ENCODE peak calls at places on chromosomes 11 and 22, in ten cellular contexts. W, Y, S, A, B, O, P, Z, K and E are unnamed samples.

GRCh38 chr11:107040447-107041444 is 22.5 kb upstream of the GUCY1A2 start:
- DNase-seq in K (no peak), Z (peak), B (no peak), S (no peak), Y (peak), P (peak), W (no peak), O (peak), A (no peak), E (no peak)

GRCh38 chr22:19886605-19887250 is 32.1 kb upstream of the GNB1L start:
- DNase-seq in W (no peak), S (no peak), P (no peak), A (no peak), O (peak), Z (peak), K (no peak), Y (peak), B (no peak), E (no peak)

GRCh38 chr22:17845340-17845739 is 71.1 kb upstream of the BID start:
- DNase-seq in B (no peak), S (no peak), O (no peak), Y (no peak), W (no peak), K (no peak), Z (peak), P (no peak), A (no peak), E (no peak)

GRCh38 chr11:406796-407650 is 7.8 kb downstream of the SIGIRR start:
- DNase-seq in Z (peak), B (peak), A (no peak), O (peak), W (peak), K (peak), P (peak), Y (peak), S (no peak), E (no peak)

GRCh38 chr22:36377022-36377631 is 10.6 kb downstream of the MYH9 start:
- DNase-seq in W (no peak), B (no peak), S (no peak), P (no peak), O (no peak), A (no peak), Z (peak), Y (no peak), K (no peak), E (no peak)

GRCh38 chr11:31959711-31960110 is 131.2 kb upstream of the RCN1 start:
- DNase-seq in P (peak), K (no peak), O (peak), Y (peak), S (no peak), B (no peak), W (no peak), Z (peak), A (no peak), E (no peak)

GRCh38 chr11:69947772-69948255 is 128.6 kb upstream of the FGF3 start:
- DNase-seq in S (no peak), P (no peak), O (no peak), K (no peak), Y (no peak), A (no peak), Z (no peak), B (no peak), W (no peak), E (no peak)

GRCh38 chr11:59173964-59174663 is 2.2 kb downstream of the DTX4 start:
- DNase-seq in O (no peak), S (no peak), K (peak), A (no peak), B (peak), P (peak), Y (peak), W (peak), Z (peak), E (no peak)

GRCh38 chr11:579830-580601 is 3.7 kb downstream of the PHRF1 start:
- DNase-seq in O (peak), B (no peak), K (peak), A (no peak), P (no peak), Z (no peak), Y (peak), S (no peak), W (no peak), E (no peak)

DNA sequence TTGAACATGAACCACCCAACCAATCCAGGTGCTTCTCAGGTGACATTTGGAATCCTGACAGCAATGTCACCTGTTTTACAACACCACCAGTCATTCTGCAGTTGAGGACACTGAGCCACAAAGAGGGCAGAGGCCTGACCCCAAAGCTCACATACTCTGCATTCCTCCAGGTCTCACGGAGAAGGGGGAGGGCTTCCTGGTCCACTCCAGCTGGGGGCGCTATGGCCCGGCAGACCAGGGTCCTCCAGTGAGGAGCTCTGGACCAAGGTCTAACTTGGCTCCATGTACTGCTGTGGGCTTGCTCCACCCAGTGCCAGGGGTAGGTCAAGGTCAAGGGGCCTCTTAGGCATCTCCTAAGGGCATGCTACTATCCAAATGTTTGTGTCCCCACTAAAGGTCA is 1.5 kb upstream of the PNPLA3 start:
- DNase-seq in P (no peak), W (no peak), K (no peak), O (no peak), Z (no peak), B (no peak), A (no peak), S (no peak), Y (no peak), E (no peak)
- TF ChIP-seq CTCF in P (no peak), W (no peak), K (no peak), O (no peak), Z (no peak), B (no peak), A (peak), S (no peak), Y (no peak), E (no peak)

GRCh38 chr22:30602049-30602448 is 4.9 kb upstream of the TCN2 start:
- DNase-seq in W (no peak), Y (peak), A (peak), S (no peak), P (peak), K (no peak), B (peak), Z (peak), O (peak), E (no peak)
- TF ChIP-seq CTCF in W (no peak), Y (peak), A (peak), S (peak), P (peak), K (peak), B (no peak), Z (peak), O (peak), E (peak)

GRCh38 chr22:22450343-22450839 is 58.2 kb downstream of the ZNF280B start:
- DNase-seq in P (no peak), Z (no peak), O (peak), Y (no peak), K (no peak), B (peak), A (no peak), W (peak), S (no peak), E (no peak)
- TF ChIP-seq CTCF in P (no peak), Z (no peak), O (no peak), Y (no peak), K (no peak), B (no peak), A (no peak), W (no peak), S (no peak), E (no peak)

DNA sequence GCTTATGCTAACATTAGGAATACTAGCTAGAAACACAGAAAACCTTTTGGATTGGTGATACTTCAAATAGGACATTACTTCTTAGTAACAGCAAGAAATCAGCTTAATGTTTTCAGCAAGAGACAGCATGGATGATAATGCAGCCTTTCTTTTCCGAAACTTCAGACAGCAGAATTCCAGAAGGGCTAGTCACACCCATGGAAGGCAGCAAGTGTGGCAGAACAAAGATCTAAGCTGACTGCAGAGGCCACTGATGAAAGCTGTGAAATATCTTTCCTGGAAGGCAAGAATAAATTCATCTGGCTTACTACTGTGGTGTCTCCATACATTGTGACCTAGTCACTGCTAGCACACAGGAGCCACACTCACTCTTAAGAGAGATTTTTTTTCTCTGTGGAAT is 100.3 kb downstream of the CCDC83 start:
- DNase-seq in A (no peak), B (no peak), P (no peak), S (no peak), O (peak), Z (peak), K (no peak), W (no peak), Y (peak), E (no peak)
- TF ChIP-seq CTCF in A (no peak), B (no peak), P (no peak), S (no peak), O (no peak), Z (no peak), K (no peak), W (no peak), Y (no peak), E (no peak)

GRCh38 chr11:29328961-29329441 is 687.8 kb downstream of the KCNA4 start:
- DNase-seq in S (no peak), Y (peak), B (no peak), A (peak), P (peak), Z (peak), W (no peak), O (peak), K (no peak), E (no peak)

GRCh38 chr11:29334781-29335140 is 682.1 kb downstream of the KCNA4 start:
- DNase-seq in Z (no peak), O (no peak), K (no peak), A (no peak), Y (no peak), P (no peak), W (no peak), S (no peak), B (no peak), E (no peak)

GRCh38 chr11:29336727-29337212 is 680.1 kb downstream of the KCNA4 start:
- DNase-seq in W (no peak), P (no peak), Z (no peak), O (no peak), B (no peak), K (no peak), S (no peak), A (no peak), Y (peak), E (no peak)

GRCh38 chr11:29333993-29334780 is 682.6 kb downstream of the KCNA4 start:
- DNase-seq in P (peak), B (no peak), W (no peak), A (no peak), Z (peak), Y (peak), K (no peak), S (no peak), O (peak), E (no peak)
- TF ChIP-seq CTCF in P (peak), B (no peak), W (no peak), A (peak), Z (peak), Y (peak), K (peak), S (peak), O (peak), E (peak)